ENCODE peak calls at places on chromosomes 1 and 21, in four cellular contexts. B is upper lobe of right lung, E is thoracic aorta, K is RWPE1. W is an unnamed sample.
A peak's percentile ranks its signal among the peaks of the same experiment; 100 is the strongest.

GRCh38 chr1:243850368-243851128 is 505 bp upstream of the AKT3 start:
- DNase-seq in B (peak; percentile 86), E (peak; percentile 41), K (peak; percentile 67), W (peak; percentile 84)

GRCh38 chr21:45125347-45125746 is 51.0 kb downstream of the ADARB1 start:
- DNase-seq in B (no peak), E (no peak), K (no peak), W (no peak)

GRCh38 chr21:34844924-34845238 is 176.1 kb downstream of the CLIC6 start:
- DNase-seq in B (no peak), E (no peak), K (no peak), W (no peak)

GRCh38 chr1:11394592-11395229 is 84.2 kb upstream of the DISP3 start:
- DNase-seq in B (no peak), E (no peak), K (no peak), W (no peak)

GRCh38 chr21:16837319-16837718 is 675.5 kb upstream of the CXADR start:
- DNase-seq in B (no peak), E (no peak), K (no peak), W (no peak)

GRCh38 chr1:6180578-6181311 is 624 bp upstream of the CHD5 start:
- DNase-seq in B (no peak), E (no peak), K (no peak), W (no peak)

GRCh38 chr1:8938232-8939117 is 7.2 kb upstream of the CA6 start:
- DNase-seq in B (no peak), E (no peak), K (no peak), W (no peak)

GRCh38 chr1:103525114-103525606 is 339 bp upstream of the RNPC3 start:
- DNase-seq in B (no peak), E (no peak), K (peak; percentile 49), W (no peak)

GRCh38 chr1:67908260-67908936 is 75.1 kb upstream of the GNG12 start:
- DNase-seq in B (no peak), E (no peak), K (no peak), W (no peak)

GRCh38 chr1:244370060-244370637 is 81.6 kb downstream of the ADSS2 start:
- DNase-seq in B (no peak), E (no peak), K (no peak), W (no peak)

GRCh38 chr1:96388421-96389310 is 332.9 kb upstream of the PTBP2 start:
- DNase-seq in B (no peak), E (no peak), K (no peak), W (no peak)

GRCh38 chr1:159079518-159079917 is 3.0 kb upstream of the AIM2 start:
- DNase-seq in B (no peak), E (no peak), K (no peak), W (no peak)

GRCh38 chr1:192592981-192593683 is 17.6 kb downstream of the RGS1 start:
- DNase-seq in B (no peak), E (no peak), K (no peak), W (no peak)

GRCh38 chr1:29094954-29095353 is 28.7 kb downstream of the TMEM200B start:
- DNase-seq in B (no peak), E (no peak), K (no peak), W (no peak)

GRCh38 chr1:163161841-163162240 is 40.9 kb downstream of the RGS5 start:
- DNase-seq in B (no peak), E (no peak), K (no peak), W (no peak)

GRCh38 chr1:208252126-208252853 is 8.1 kb upstream of the PLXNA2 start:
- DNase-seq in B (peak; percentile 77), E (no peak), K (peak; percentile 80), W (no peak)

GRCh38 chr1:229671310-229671709 is 45.3 kb downstream of the URB2 start:
- DNase-seq in B (no peak), E (no peak), K (no peak), W (peak; percentile 30)

GRCh38 chr1:183167676-183168075 is 18.4 kb upstream of the LAMC2 start:
- DNase-seq in B (no peak), E (no peak), K (no peak), W (no peak)

GRCh38 chr1:110060034-110060661 is 10.3 kb downstream of the ALX3 start:
- DNase-seq in B (peak; percentile 83), E (no peak), K (peak; percentile 28), W (no peak)

GRCh38 chr1:199747984-199748383 is 279.5 kb upstream of the NR5A2 start:
- DNase-seq in B (no peak), E (no peak), K (no peak), W (no peak)

GRCh38 chr1:114075546-114076249 is 78.0 kb downstream of the SYT6 start:
- DNase-seq in B (no peak), E (no peak), K (no peak), W (no peak)

GRCh38 chr1:110879758-110880606 is 7.0 kb downstream of the CD53 start:
- DNase-seq in B (no peak), E (no peak), K (no peak), W (no peak)

GRCh38 chr1:54152696-54153095 is at the start of gene CDCP2:
- DNase-seq in B (no peak), E (no peak), K (no peak), W (no peak)

GRCh38 chr1:154418062-154418897 is 13.1 kb downstream of the IL6R start:
- DNase-seq in B (peak; percentile 88), E (no peak), K (peak; percentile 97), W (no peak)

GRCh38 chr1:10873189-10873588 is 76.7 kb upstream of the CASZ1 start:
- DNase-seq in B (no peak), E (no peak), K (no peak), W (no peak)

GRCh38 chr1:203300441-203301330 is 4.6 kb upstream of the BTG2 start:
- DNase-seq in B (peak; percentile 38), E (no peak), K (no peak), W (no peak)

GRCh38 chr1:246785536-246786111 is 61.4 kb downstream of the SCCPDH start:
- DNase-seq in B (no peak), E (no peak), K (no peak), W (no peak)

GRCh38 chr1:178220094-178220493 is 126.2 kb downstream of the RASAL2 start:
- DNase-seq in B (no peak), E (no peak), K (peak; percentile 65), W (no peak)

GRCh38 chr1:180230791-180231505 is 884 bp downstream of the LHX4 start:
- DNase-seq in B (no peak), E (no peak), K (peak; percentile 53), W (no peak)

GRCh38 chr1:184387871-184388670 is 1.2 kb downstream of the C1orf21 start:
- DNase-seq in B (peak; percentile 69), E (no peak), K (peak; percentile 71), W (peak; percentile 63)

GRCh38 chr1:2194319-2194897 is at the start of gene FAAP20:
- DNase-seq in B (no peak), E (no peak), K (peak; percentile 74), W (no peak)

GRCh38 chr1:243286409-243287127 is 30.7 kb downstream of the SDCCAG8 start:
- DNase-seq in B (no peak), E (no peak), K (no peak), W (no peak)

GRCh38 chr1:81259620-81260411 is 540.9 kb upstream of the ADGRL2 start:
- DNase-seq in B (no peak), E (no peak), K (no peak), W (no peak)

GRCh38 chr1:180918519-180918918 is 5.8 kb downstream of the KIAA1614 start:
- DNase-seq in B (peak; percentile 30), E (no peak), K (no peak), W (no peak)

GRCh38 chr1:221025391-221026355 is 146.4 kb downstream of the HLX start:
- DNase-seq in B (no peak), E (no peak), K (no peak), W (no peak)

GRCh38 chr1:8702121-8702520 is 115.3 kb downstream of the RERE start:
- DNase-seq in B (peak; percentile 73), E (no peak), K (peak; percentile 39), W (no peak)

GRCh38 chr1:241637604-241638003 is 2.6 kb downstream of the CHML start:
- DNase-seq in B (no peak), E (no peak), K (no peak), W (no peak)

GRCh38 chr1:77940921-77941570 is 37.8 kb downstream of the FUBP1 start:
- DNase-seq in B (no peak), E (no peak), K (peak; percentile 4), W (no peak)
- H3K27ac ChIP-seq in B (no peak overlapping the region), E (no peak overlapping the region), K (no peak overlapping the region), W (no peak overlapping the region)

DNA sequence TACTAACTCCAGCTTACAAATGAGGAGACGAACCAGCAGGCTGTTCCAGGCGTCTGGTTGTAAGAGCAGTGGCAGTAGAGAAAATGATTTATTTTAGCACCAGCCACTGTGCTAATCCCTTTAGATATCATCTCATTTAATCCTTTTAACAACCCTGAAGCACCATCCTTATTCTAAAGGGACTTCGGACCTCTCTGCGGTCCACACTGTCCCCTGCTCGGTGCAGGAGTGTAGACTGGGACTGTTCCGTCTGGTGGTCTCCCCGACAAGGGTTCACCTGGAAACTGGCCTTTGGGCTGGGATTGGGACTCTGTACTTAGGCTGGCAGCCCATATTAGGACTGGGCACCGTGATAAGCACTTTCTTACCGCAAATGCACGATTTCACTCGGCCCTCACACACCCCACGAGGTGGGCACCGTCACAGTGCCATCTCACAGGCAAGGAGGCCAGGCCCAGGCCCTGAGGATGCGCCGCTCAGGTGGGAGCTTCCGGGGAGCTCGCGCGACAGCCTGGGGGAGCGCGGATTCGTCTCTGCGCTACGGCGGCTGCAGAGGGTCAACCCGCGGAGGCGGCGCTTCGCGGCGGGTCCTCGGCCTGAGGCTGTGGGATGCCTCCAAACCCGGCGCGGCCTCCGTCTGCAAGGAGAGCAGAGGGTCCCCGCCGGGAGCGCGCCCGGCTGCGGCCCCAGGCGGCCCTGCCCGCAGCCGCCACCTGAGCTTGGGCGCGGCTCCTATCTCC is 45.2 kb downstream of the ATP1A1 start:
- DNase-seq in B (peak; percentile 93), E (peak; percentile 11), K (peak; percentile 57), W (peak; percentile 68)
- H3K27ac ChIP-seq in B (peak overlapping the region; percentile 77), E (peak overlapping the region; percentile 31), K (peak overlapping the region; percentile 65), W (peak overlapping the region; percentile 88)

DNA sequence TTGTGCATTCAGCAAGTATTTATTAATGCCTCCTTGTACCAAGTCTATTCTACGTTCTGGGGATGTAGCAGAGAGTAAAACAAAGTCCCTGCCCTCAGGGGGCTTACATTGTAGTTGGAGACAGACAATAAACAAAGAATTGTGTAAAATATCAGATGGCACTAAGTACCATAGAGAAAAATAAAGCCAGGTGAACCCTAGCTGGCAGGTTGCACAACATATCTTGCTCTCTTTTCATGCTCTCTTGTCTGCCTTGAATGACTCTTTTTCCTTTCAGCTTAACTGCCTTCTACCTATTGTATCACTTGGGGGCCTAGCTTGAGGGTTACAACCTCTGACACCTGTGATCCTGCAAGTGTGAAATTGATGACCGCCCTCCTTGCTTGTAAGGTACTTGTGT is 20.7 kb upstream of the FASLG start:
- DNase-seq in B (no peak), E (no peak), K (no peak), W (no peak)
- H3K27ac ChIP-seq in B (peak overlapping the region; percentile 36), E (no peak overlapping the region), K (no peak overlapping the region), W (no peak overlapping the region)

GRCh38 chr1:46183119-46183842 is 7.0 kb upstream of the P3R3URF start:
- DNase-seq in B (peak; percentile 74), E (peak; percentile 76), K (peak; percentile 96), W (peak; percentile 74)
- H3K27ac ChIP-seq in B (peak overlapping the region; percentile 72), E (peak overlapping the region; percentile 93), K (peak overlapping the region; percentile 98), W (peak overlapping the region; percentile 90)

GRCh38 chr1:201269241-201269640 is 14.1 kb upstream of the PKP1 start:
- DNase-seq in B (no peak), E (no peak), K (no peak), W (no peak)
- H3K27ac ChIP-seq in B (no peak overlapping the region), E (no peak overlapping the region), K (peak overlapping the region; percentile 86), W (no peak overlapping the region)